ENCODE peak calls at places on chromosomes 2 and 18, in ten cellular contexts. I is epithelial cell of esophagus; M is stromal cell of bone marrow; U is Panc1; W is brain microvascular endothelial cell; F is mucosa of gallbladder; G is stimulated activated CD4-positive, alpha-beta T cell treated with anti-CD3 and anti-CD28 coated beads, Interleukin-2, amount 100 ng/mL, for 48 hours; L is EL; R is HL-60; D is uterus. X is an unnamed sample.

GRCh38 chr18:37322497-37323035 is 243.0 kb downstream of the CELF4 start:
- DNase-seq in I (peak), M (peak), U (no peak), W (peak), F (no peak), G (peak), L (peak), R (peak), D (no peak), X (peak)

GRCh38 chr2:202005272-202005887 is 28.3 kb upstream of the FZD7 start:
- DNase-seq in I (no peak), M (no peak), U (no peak), W (no peak), F (no peak), G (no peak), L (no peak), R (no peak), D (no peak), X (no peak)

GRCh38 chr2:103788875-103789715 is 1027.3 kb downstream of the TMEM182 start:
- DNase-seq in I (peak), M (no peak), U (no peak), W (no peak), F (peak), G (no peak), L (peak), R (no peak), D (no peak), X (peak)

GRCh38 chr2:237412646-237413292 is 1.2 kb downstream of the COL6A3 start:
- DNase-seq in I (no peak), M (no peak), U (no peak), W (no peak), F (no peak), G (no peak), L (peak), R (no peak), D (peak), X (no peak)

GRCh38 chr18:39959839-39960238 is 1995.2 kb upstream of the PIK3C3 start:
- DNase-seq in I (peak), M (no peak), U (no peak), W (no peak), F (no peak), G (no peak), L (no peak), R (no peak), D (no peak), X (no peak)

GRCh38 chr2:51350100-51350499 is 318.2 kb upstream of the NRXN1 start:
- DNase-seq in I (no peak), M (peak), U (no peak), W (no peak), F (no peak), G (no peak), L (peak), R (no peak), D (no peak), X (peak)

GRCh38 chr2:225400060-225400511 is 576 bp downstream of the NYAP2 start:
- DNase-seq in I (peak), M (peak), U (no peak), W (peak), F (peak), G (no peak), L (peak), R (peak), D (no peak), X (peak)

GRCh38 chr2:240775911-240776310 is 44.1 kb downstream of the KIF1A start:
- DNase-seq in I (no peak), M (no peak), U (no peak), W (no peak), F (no peak), G (no peak), L (no peak), R (no peak), D (no peak), X (no peak)

GRCh38 chr2:219178377-219179175 is 501 bp downstream of the RETREG2 start:
- DNase-seq in I (peak), M (no peak), U (no peak), W (peak), F (peak), G (no peak), L (peak), R (peak), D (peak), X (peak)

GRCh38 chr18:14767474-14767873 is 19.5 kb downstream of the ANKRD30B start:
- DNase-seq in I (no peak), M (peak), U (peak), W (no peak), F (no peak), G (no peak), L (no peak), R (no peak), D (no peak), X (no peak)

GRCh38 chr2:160613466-160614153 is 120.0 kb upstream of the RBMS1 start:
- DNase-seq in I (peak), M (peak), U (peak), W (peak), F (no peak), G (no peak), L (peak), R (no peak), D (no peak), X (peak)

GRCh38 chr2:7011376-7012083 is 94.3 kb downstream of the RNF144A start:
- DNase-seq in I (no peak), M (peak), U (no peak), W (peak), F (no peak), G (no peak), L (peak), R (no peak), D (no peak), X (peak)

GRCh38 chr18:4455113-4455811 is at the start of gene DLGAP1:
- DNase-seq in I (peak), M (no peak), U (no peak), W (peak), F (peak), G (no peak), L (no peak), R (no peak), D (no peak), X (no peak)

GRCh38 chr2:172230783-172231446 is 128.2 kb upstream of the DLX2 start:
- DNase-seq in I (peak), M (no peak), U (no peak), W (no peak), F (no peak), G (no peak), L (no peak), R (no peak), D (no peak), X (no peak)

GRCh38 chr18:78571063-78571785 is 408.4 kb upstream of the SALL3 start:
- DNase-seq in I (no peak), M (no peak), U (no peak), W (no peak), F (no peak), G (no peak), L (no peak), R (no peak), D (no peak), X (no peak)

GRCh38 chr2:163132850-163133249 is 294.3 kb upstream of the KCNH7 start:
- DNase-seq in I (peak), M (no peak), U (no peak), W (no peak), F (no peak), G (no peak), L (peak), R (no peak), D (no peak), X (peak)

GRCh38 chr2:128304330-128304714 is 14.3 kb downstream of the HS6ST1 start:
- DNase-seq in I (no peak), M (no peak), U (no peak), W (no peak), F (no peak), G (no peak), L (no peak), R (no peak), D (no peak), X (no peak)